ENCODE peak calls at places on chromosomes 13 and 19, in five cellular contexts. D is transverse colon, K is fibroblast of mammary gland, N is kidney epithelial cell, B is choroid plexus epithelial cell. I is an unnamed sample.

GRCh38 chr19:37778613-37779138 is 710 bp downstream of the ZNF573 start:
- DNase-seq in D (peak), N (no peak), K (peak), B (peak), I (no peak)

GRCh38 chr13:48231080-48231479 is 1.9 kb upstream of the ITM2B start:
- DNase-seq in K (no peak), D (no peak), N (no peak), B (peak), I (no peak)

GRCh38 chr13:39602614-39603366 is at the start of gene LHFPL6:
- DNase-seq in B (peak), N (no peak), K (peak), D (peak), I (no peak)

GRCh38 chr19:7916137-7916907 is 1.7 kb downstream of the TGFBR3L start:
- DNase-seq in B (no peak), N (no peak), D (peak), K (no peak), I (no peak)

GRCh38 chr19:45824041-45824471 is 8.9 kb upstream of the RSPH6A start:
- DNase-seq in D (no peak), K (peak), B (no peak), N (no peak), I (no peak)

GRCh38 chr19:48658483-48658882 is 12.5 kb upstream of the CA11 start:
- DNase-seq in B (no peak), N (no peak), D (no peak), K (no peak), I (no peak)

GRCh38 chr13:48194392-48194754 is 38.6 kb upstream of the ITM2B start:
- DNase-seq in N (no peak), K (no peak), B (peak), D (no peak), I (no peak)

GRCh38 chr19:16327501-16327900 is 2.9 kb downstream of the KLF2 start:
- DNase-seq in K (no peak), B (no peak), N (no peak), D (peak), I (no peak)

GRCh38 chr19:34126966-34127365 is 45.3 kb upstream of the LSM14A start:
- DNase-seq in N (no peak), K (no peak), D (no peak), B (no peak), I (no peak)

GRCh38 chr13:110407531-110407930 is 100.4 kb downstream of the COL4A2 start:
- DNase-seq in D (no peak), N (no peak), K (no peak), B (no peak), I (no peak)

GRCh38 chr19:9941236-9941635 is 4.9 kb upstream of the OLFM2 start:
- DNase-seq in B (no peak), D (no peak), N (no peak), K (peak), I (no peak)

GRCh38 chr19:33125929-33126388 is 6.0 kb upstream of the WDR88 start:
- DNase-seq in D (peak), N (no peak), B (peak), K (peak), I (no peak)

GRCh38 chr19:56837492-56837891 is 3.0 kb downstream of the PEG3 start:
- DNase-seq in D (peak), K (peak), N (peak), B (peak), I (no peak)

GRCh38 chr19:7480222-7480974 is 8.4 kb downstream of the PEX11G start:
- DNase-seq in K (no peak), B (peak), N (no peak), D (no peak), I (no peak)

GRCh38 chr19:4034048-4035017 is 26.8 kb downstream of the PIAS4 start:
- DNase-seq in K (no peak), N (no peak), D (no peak), B (no peak), I (no peak)

DNA sequence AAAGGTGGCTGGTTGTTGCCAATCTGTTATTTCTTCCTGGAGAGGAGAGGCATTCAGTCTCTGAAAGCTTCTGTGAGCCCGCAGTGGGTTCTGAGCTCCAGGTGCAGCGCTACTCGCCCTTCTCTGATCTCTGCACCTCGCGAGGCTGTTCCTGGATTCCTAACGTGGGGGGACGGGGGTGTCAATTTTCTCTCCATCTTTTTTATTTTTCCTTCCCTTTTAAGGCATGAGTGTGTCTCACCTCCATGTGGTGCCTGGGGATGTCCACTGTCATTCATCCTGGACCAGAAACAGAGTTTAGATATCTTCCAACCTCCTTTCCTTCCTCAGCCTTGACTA is 626 bp downstream of the ZNF233 start:
- DNase-seq in N (no peak), K (no peak), D (peak), B (no peak), I (no peak)
- H3K4me3 ChIP-seq in N (peak), K (peak), D (no peak), B (peak), I (peak)

GRCh38 chr13:113034451-113035208 is 65.6 kb downstream of the MCF2L start:
- DNase-seq in B (peak), D (peak), N (no peak), K (peak), I (no peak)
- TF ChIP-seq CTCF in B (peak), D (peak), N (peak), K (peak), I (peak)

GRCh38 chr19:18429717-18430416 is 8.1 kb downstream of the ISYNA1 start:
- DNase-seq in K (no peak), N (no peak), D (no peak), B (peak), I (no peak)

GRCh38 chr19:18428837-18429674 is 8.9 kb downstream of the ISYNA1 start:
- DNase-seq in B (peak), N (no peak), K (peak), D (peak), I (no peak)

GRCh38 chr19:18427080-18427751 is 8.0 kb downstream of the SSBP4 start:
- DNase-seq in B (no peak), N (no peak), K (no peak), D (no peak), I (no peak)

GRCh38 chr19:18427752-18428131 is 8.5 kb downstream of the SSBP4 start:
- DNase-seq in K (no peak), N (no peak), B (no peak), D (no peak), I (no peak)

GRCh38 chr19:18428173-18428836 is 9.1 kb downstream of the SSBP4 start:
- DNase-seq in D (no peak), N (no peak), B (no peak), K (no peak), I (no peak)
- H3K4me3 ChIP-seq in D (no peak), N (no peak), B (peak), K (no peak), I (no peak)

DNA sequence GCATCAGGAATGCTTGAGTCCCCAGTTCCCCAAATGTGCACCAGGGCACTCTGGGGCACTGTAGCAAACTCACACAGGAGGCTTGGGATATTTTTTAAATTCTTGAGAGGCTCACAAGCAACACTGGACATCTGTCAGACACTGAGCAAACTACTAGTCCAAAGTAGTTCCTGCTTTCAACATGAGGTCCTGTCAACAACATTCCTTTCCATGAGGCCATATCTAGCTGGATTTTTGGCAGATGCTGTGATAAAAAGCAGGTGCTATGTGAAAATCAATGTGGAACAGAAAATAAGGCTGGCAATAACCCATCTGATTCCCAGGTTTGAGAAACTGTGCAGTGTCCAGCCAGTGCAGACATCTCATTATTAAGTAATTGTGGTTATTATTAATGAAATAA is 50.5 kb downstream of the STARD13 start:
- DNase-seq in D (no peak), B (peak), K (peak), N (no peak), I (no peak)
- TF ChIP-seq CTCF in D (no peak), B (peak), K (no peak), N (no peak), I (peak)

GRCh38 chr13:30736461-30736860 is 1.1 kb downstream of the ALOX5AP start:
- DNase-seq in N (no peak), K (no peak), B (no peak), D (no peak), I (no peak)

GRCh38 chr13:30738526-30738925 is 3.2 kb downstream of the ALOX5AP start:
- DNase-seq in B (no peak), K (no peak), D (no peak), N (no peak), I (no peak)

GRCh38 chr13:30738946-30739528 is 3.7 kb downstream of the ALOX5AP start:
- DNase-seq in D (no peak), N (no peak), B (no peak), K (no peak), I (no peak)

GRCh38 chr13:30736921-30737320 is 1.6 kb downstream of the ALOX5AP start:
- DNase-seq in D (no peak), K (no peak), N (no peak), B (no peak), I (no peak)

DNA sequence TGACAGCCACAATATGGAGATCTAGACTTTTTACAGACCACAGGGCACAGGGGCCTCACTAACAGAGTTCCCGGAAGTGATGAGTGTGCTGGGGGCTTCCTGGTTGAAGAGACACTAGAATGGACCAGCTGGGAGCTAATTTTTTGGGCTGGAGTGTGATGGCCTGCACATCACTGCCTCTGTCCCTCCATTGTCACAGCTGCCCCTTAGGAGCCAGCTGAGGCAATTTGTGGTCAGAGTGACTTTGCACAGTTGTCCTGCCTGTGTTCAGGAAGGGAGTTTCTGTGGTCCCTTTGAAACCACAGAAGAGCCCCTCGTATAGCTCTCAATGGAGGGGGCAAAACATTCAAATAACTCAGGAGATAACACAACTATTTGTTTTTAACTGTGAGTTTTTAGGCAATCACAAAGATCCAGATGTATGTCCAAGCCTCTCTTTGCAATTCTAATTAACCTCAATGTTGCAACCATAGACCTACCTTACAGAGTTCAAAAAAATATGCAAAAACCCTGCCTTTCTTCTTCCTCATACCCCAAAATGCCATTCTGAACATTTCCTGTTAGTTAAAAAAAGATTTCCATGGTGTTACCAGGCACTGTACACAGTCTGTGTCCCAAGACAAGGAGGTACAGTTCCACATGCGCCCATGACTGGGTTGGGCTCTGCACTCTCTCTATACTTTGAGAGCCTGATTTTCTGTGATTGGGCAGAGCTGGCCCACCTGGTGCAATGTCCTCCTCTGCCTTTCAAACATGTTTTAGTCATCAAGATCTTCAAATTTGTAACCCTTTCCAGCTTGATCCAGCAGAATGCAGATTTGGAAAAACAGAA is 2.4 kb downstream of the ALOX5AP start:
- DNase-seq in N (no peak), D (no peak), K (no peak), B (no peak), I (no peak)
- H3K4me3 ChIP-seq in N (no peak), D (no peak), K (no peak), B (no peak), I (no peak)

GRCh38 chr13:95234242-95234641 is 67.0 kb downstream of the ABCC4 start:
- DNase-seq in D (no peak), B (no peak), K (no peak), N (no peak), I (no peak)

GRCh38 chr13:95235944-95236343 is 65.3 kb downstream of the ABCC4 start:
- DNase-seq in N (no peak), K (no peak), B (no peak), D (no peak), I (no peak)

GRCh38 chr13:95235199-95235726 is 66.0 kb downstream of the ABCC4 start:
- DNase-seq in N (no peak), B (peak), K (no peak), D (no peak), I (no peak)

GRCh38 chr13:95231393-95231792 is 69.9 kb downstream of the ABCC4 start:
- DNase-seq in D (no peak), N (no peak), B (no peak), K (no peak), I (no peak)

GRCh38 chr13:95233026-95233635 is 68.1 kb downstream of the ABCC4 start:
- DNase-seq in K (peak), D (no peak), N (no peak), B (no peak), I (no peak)
- TF ChIP-seq CTCF in K (no peak), D (no peak), N (no peak), B (no peak), I (no peak)